ENCODE peak calls at places on chromosomes 7 and 10, in ten cellular contexts. One of them, this sample, is unnamed.

GRCh38 chr10:12340371-12340770 is 9.0 kb upstream of the CAMK1D start:
- DNase-seq in neuronal stem cell: no peak
- DNase-seq in colonic mucosa: no peak
- DNase-seq in CD8-positive, alpha-beta T cell: no peak
- DNase-seq in transverse colon: no peak
- DNase-seq in iPS DF 6.9: no peak
- DNase-seq in Peyer's patch: no peak
- DNase-seq in testis: no peak
- DNase-seq in aorta: no peak
- DNase-seq in ovary: no peak
- DNase-seq in this sample: no peak

GRCh38 chr7:86600506-86601290 is 43.0 kb upstream of the GRM3 start:
- DNase-seq in neuronal stem cell: no peak
- DNase-seq in Peyer's patch: no peak
- DNase-seq in testis: peak; percentile 51
- DNase-seq in CD8-positive, alpha-beta T cell: no peak
- DNase-seq in colonic mucosa: no peak
- DNase-seq in transverse colon: no peak
- DNase-seq in ovary: no peak
- DNase-seq in iPS DF 6.9: no peak
- DNase-seq in aorta: no peak
- DNase-seq in this sample: no peak

GRCh38 chr10:1536341-1536740 is 201.0 kb downstream of the ADARB2 start:
- DNase-seq in ovary: no peak
- DNase-seq in iPS DF 6.9: no peak
- DNase-seq in Peyer's patch: peak; percentile 11
- DNase-seq in testis: no peak
- DNase-seq in transverse colon: peak; percentile 1
- DNase-seq in neuronal stem cell: no peak
- DNase-seq in CD8-positive, alpha-beta T cell: no peak
- DNase-seq in aorta: no peak
- DNase-seq in colonic mucosa: no peak
- DNase-seq in this sample: no peak

GRCh38 chr7:130273081-130273699 is 6.5 kb downstream of the CPA2 start:
- DNase-seq in neuronal stem cell: peak; percentile 95
- DNase-seq in ovary: peak; percentile 47
- DNase-seq in CD8-positive, alpha-beta T cell: no peak
- DNase-seq in Peyer's patch: no peak
- DNase-seq in testis: peak; percentile 29
- DNase-seq in colonic mucosa: peak; percentile 23
- DNase-seq in transverse colon: no peak
- DNase-seq in iPS DF 6.9: peak; percentile 82
- DNase-seq in aorta: no peak
- DNase-seq in this sample: no peak

GRCh38 chr7:39608278-39608677 is 15.1 kb upstream of the RALA start:
- DNase-seq in transverse colon: no peak
- DNase-seq in neuronal stem cell: no peak
- DNase-seq in Peyer's patch: no peak
- DNase-seq in ovary: no peak
- DNase-seq in CD8-positive, alpha-beta T cell: no peak
- DNase-seq in colonic mucosa: no peak
- DNase-seq in iPS DF 6.9: no peak
- DNase-seq in aorta: no peak
- DNase-seq in testis: no peak
- DNase-seq in this sample: no peak

GRCh38 chr7:74496272-74496671 is 42.6 kb downstream of the GTF2IRD1 start:
- DNase-seq in CD8-positive, alpha-beta T cell: no peak
- DNase-seq in testis: no peak
- DNase-seq in Peyer's patch: no peak
- DNase-seq in neuronal stem cell: no peak
- DNase-seq in ovary: no peak
- DNase-seq in iPS DF 6.9: no peak
- DNase-seq in transverse colon: no peak
- DNase-seq in aorta: no peak
- DNase-seq in colonic mucosa: no peak
- DNase-seq in this sample: no peak

GRCh38 chr10:74640134-74640533 is 186.3 kb upstream of the KAT6B start:
- DNase-seq in testis: no peak
- DNase-seq in CD8-positive, alpha-beta T cell: no peak
- DNase-seq in neuronal stem cell: peak; percentile 17
- DNase-seq in transverse colon: no peak
- DNase-seq in Peyer's patch: no peak
- DNase-seq in ovary: no peak
- DNase-seq in colonic mucosa: no peak
- DNase-seq in iPS DF 6.9: peak; percentile 7
- DNase-seq in aorta: no peak
- DNase-seq in this sample: no peak

GRCh38 chr7:85185355-85186082 is 1.3 kb downstream of the SEMA3D start:
- DNase-seq in neuronal stem cell: peak; percentile 52
- DNase-seq in Peyer's patch: peak; percentile 62
- DNase-seq in aorta: peak; percentile 84
- DNase-seq in testis: peak; percentile 77
- DNase-seq in transverse colon: peak; percentile 9
- DNase-seq in ovary: peak; percentile 52
- DNase-seq in CD8-positive, alpha-beta T cell: no peak
- DNase-seq in iPS DF 6.9: no peak
- DNase-seq in colonic mucosa: peak; percentile 27
- DNase-seq in this sample: peak; percentile 36

GRCh38 chr7:132430863-132431822 is 145.1 kb downstream of the PLXNA4 start:
- DNase-seq in CD8-positive, alpha-beta T cell: peak; percentile 25
- DNase-seq in transverse colon: peak; percentile 72
- DNase-seq in ovary: no peak
- DNase-seq in neuronal stem cell: no peak
- DNase-seq in iPS DF 6.9: no peak
- DNase-seq in colonic mucosa: peak; percentile 84
- DNase-seq in aorta: peak; percentile 80
- DNase-seq in testis: no peak
- DNase-seq in Peyer's patch: peak; percentile 71
- DNase-seq in this sample: no peak
- H3K4me1 ChIP-seq in CD8-positive, alpha-beta T cell: peaks cover 86% of the 10 kb centered on the region
- H3K4me1 ChIP-seq in transverse colon: peaks cover 12% of the 10 kb centered on the region
- H3K4me1 ChIP-seq in ovary: peaks cover 2% of the 10 kb centered on the region
- H3K4me1 ChIP-seq in neuronal stem cell: no peaks in the 10 kb centered on the region
- H3K4me1 ChIP-seq in iPS DF 6.9: peaks cover 1% of the 10 kb centered on the region
- H3K4me1 ChIP-seq in colonic mucosa: peaks cover 9% of the 10 kb centered on the region
- H3K4me1 ChIP-seq in aorta: peaks cover 10% of the 10 kb centered on the region
- H3K4me1 ChIP-seq in testis: peaks cover 5% of the 10 kb centered on the region
- H3K4me1 ChIP-seq in Peyer's patch: peaks cover 25% of the 10 kb centered on the region
- H3K4me1 ChIP-seq in this sample: no peaks in the 10 kb centered on the region

GRCh38 chr10:14556285-14556956 is 218.3 kb downstream of the FAM107B start:
- DNase-seq in CD8-positive, alpha-beta T cell: no peak
- DNase-seq in aorta: no peak
- DNase-seq in iPS DF 6.9: no peak
- DNase-seq in colonic mucosa: no peak
- DNase-seq in neuronal stem cell: no peak
- DNase-seq in transverse colon: peak; percentile 56
- DNase-seq in ovary: no peak
- DNase-seq in testis: no peak
- DNase-seq in Peyer's patch: no peak
- DNase-seq in this sample: no peak

GRCh38 chr10:14553434-14553833 is 221.3 kb downstream of the FAM107B start:
- DNase-seq in neuronal stem cell: no peak
- DNase-seq in testis: no peak
- DNase-seq in iPS DF 6.9: no peak
- DNase-seq in transverse colon: no peak
- DNase-seq in ovary: no peak
- DNase-seq in aorta: no peak
- DNase-seq in colonic mucosa: no peak
- DNase-seq in Peyer's patch: no peak
- DNase-seq in CD8-positive, alpha-beta T cell: no peak
- DNase-seq in this sample: no peak

GRCh38 chr10:14555806-14556205 is 218.9 kb downstream of the FAM107B start:
- DNase-seq in Peyer's patch: no peak
- DNase-seq in CD8-positive, alpha-beta T cell: no peak
- DNase-seq in transverse colon: no peak
- DNase-seq in iPS DF 6.9: no peak
- DNase-seq in testis: no peak
- DNase-seq in neuronal stem cell: no peak
- DNase-seq in ovary: no peak
- DNase-seq in aorta: no peak
- DNase-seq in colonic mucosa: no peak
- DNase-seq in this sample: no peak

GRCh38 chr10:14554843-14555205 is 219.9 kb downstream of the FAM107B start:
- DNase-seq in aorta: no peak
- DNase-seq in ovary: no peak
- DNase-seq in Peyer's patch: no peak
- DNase-seq in iPS DF 6.9: no peak
- DNase-seq in neuronal stem cell: no peak
- DNase-seq in transverse colon: no peak
- DNase-seq in CD8-positive, alpha-beta T cell: no peak
- DNase-seq in colonic mucosa: no peak
- DNase-seq in testis: no peak
- DNase-seq in this sample: no peak

GRCh38 chr10:14554091-14554842 is 220.4 kb downstream of the FAM107B start:
- DNase-seq in transverse colon: peak; percentile 41
- DNase-seq in aorta: no peak
- DNase-seq in colonic mucosa: peak; percentile 50
- DNase-seq in iPS DF 6.9: no peak
- DNase-seq in Peyer's patch: peak; percentile 53
- DNase-seq in ovary: no peak
- DNase-seq in CD8-positive, alpha-beta T cell: no peak
- DNase-seq in testis: no peak
- DNase-seq in neuronal stem cell: no peak
- DNase-seq in this sample: no peak
- H3K27ac ChIP-seq in transverse colon: peak overlapping the region; percentile 72
- H3K27ac ChIP-seq in aorta: no peak overlapping the region
- H3K27ac ChIP-seq in colonic mucosa: peak overlapping the region; percentile 68
- H3K27ac ChIP-seq in iPS DF 6.9: no peak overlapping the region
- H3K27ac ChIP-seq in Peyer's patch: peak overlapping the region; percentile 38
- H3K27ac ChIP-seq in ovary: no peak overlapping the region
- H3K27ac ChIP-seq in CD8-positive, alpha-beta T cell: peak overlapping the region; percentile 19
- H3K27ac ChIP-seq in testis: no peak overlapping the region
- H3K27ac ChIP-seq in neuronal stem cell: no peak overlapping the region
- H3K27ac ChIP-seq in this sample: peak overlapping the region; percentile 84

DNA sequence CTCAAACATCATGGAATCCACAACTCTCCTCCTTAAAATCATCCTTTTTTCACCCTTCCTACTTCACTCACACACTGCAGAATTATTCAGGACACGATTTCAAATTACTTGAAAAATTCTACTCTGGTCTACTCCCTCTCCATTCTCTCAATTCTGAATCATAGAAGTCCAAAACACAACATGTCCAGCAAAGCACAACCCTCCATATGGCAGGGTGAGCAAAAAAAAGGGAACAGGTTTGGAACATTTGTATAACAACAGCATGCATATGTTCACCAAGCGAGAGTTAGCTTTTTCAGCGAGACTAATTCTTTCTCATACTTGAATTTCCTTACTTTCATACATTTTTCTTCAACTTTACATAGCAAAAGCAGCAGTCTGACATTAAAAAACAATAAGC is 73.4 kb downstream of the ABI1 start:
- DNase-seq in CD8-positive, alpha-beta T cell: no peak
- DNase-seq in Peyer's patch: no peak
- DNase-seq in transverse colon: no peak
- DNase-seq in colonic mucosa: no peak
- DNase-seq in ovary: no peak
- DNase-seq in testis: no peak
- DNase-seq in neuronal stem cell: no peak
- DNase-seq in iPS DF 6.9: no peak
- DNase-seq in aorta: no peak
- DNase-seq in this sample: no peak
- H3K4me3 ChIP-seq in CD8-positive, alpha-beta T cell: no peak overlapping the region
- H3K4me3 ChIP-seq in Peyer's patch: no peak overlapping the region
- H3K4me3 ChIP-seq in transverse colon: no peak overlapping the region
- H3K4me3 ChIP-seq in colonic mucosa: no peak overlapping the region
- H3K4me3 ChIP-seq in ovary: no peak overlapping the region
- H3K4me3 ChIP-seq in testis: no peak overlapping the region
- H3K4me3 ChIP-seq in neuronal stem cell: no peak overlapping the region
- H3K4me3 ChIP-seq in iPS DF 6.9: no peak overlapping the region
- H3K4me3 ChIP-seq in aorta: no peak overlapping the region
- H3K4me3 ChIP-seq in this sample: no peak overlapping the region

GRCh38 chr7:1587738-1588137 is 17.9 kb upstream of the PSMG3 start:
- DNase-seq in neuronal stem cell: no peak
- DNase-seq in CD8-positive, alpha-beta T cell: no peak
- DNase-seq in ovary: no peak
- DNase-seq in aorta: no peak
- DNase-seq in colonic mucosa: no peak
- DNase-seq in Peyer's patch: peak; percentile 27
- DNase-seq in testis: no peak
- DNase-seq in iPS DF 6.9: no peak
- DNase-seq in transverse colon: no peak
- DNase-seq in this sample: no peak

GRCh38 chr7:1585142-1585981 is 15.5 kb upstream of the PSMG3 start:
- DNase-seq in Peyer's patch: peak; percentile 27
- DNase-seq in transverse colon: no peak
- DNase-seq in iPS DF 6.9: no peak
- DNase-seq in neuronal stem cell: no peak
- DNase-seq in ovary: no peak
- DNase-seq in aorta: no peak
- DNase-seq in colonic mucosa: no peak
- DNase-seq in CD8-positive, alpha-beta T cell: no peak
- DNase-seq in testis: no peak
- DNase-seq in this sample: no peak

GRCh38 chr7:1584700-1585099 is 14.9 kb upstream of the PSMG3 start:
- DNase-seq in testis: no peak
- DNase-seq in CD8-positive, alpha-beta T cell: no peak
- DNase-seq in neuronal stem cell: no peak
- DNase-seq in transverse colon: no peak
- DNase-seq in aorta: no peak
- DNase-seq in Peyer's patch: no peak
- DNase-seq in iPS DF 6.9: no peak
- DNase-seq in colonic mucosa: no peak
- DNase-seq in ovary: no peak
- DNase-seq in this sample: no peak

GRCh38 chr7:1586827-1587705 is 17.2 kb upstream of the PSMG3 start:
- DNase-seq in Peyer's patch: peak; percentile 43
- DNase-seq in aorta: no peak
- DNase-seq in ovary: no peak
- DNase-seq in testis: no peak
- DNase-seq in neuronal stem cell: no peak
- DNase-seq in iPS DF 6.9: no peak
- DNase-seq in transverse colon: no peak
- DNase-seq in colonic mucosa: no peak
- DNase-seq in CD8-positive, alpha-beta T cell: no peak
- DNase-seq in this sample: no peak

GRCh38 chr7:1586126-1586826 is 16.4 kb upstream of the PSMG3 start:
- DNase-seq in testis: no peak
- DNase-seq in colonic mucosa: no peak
- DNase-seq in transverse colon: no peak
- DNase-seq in CD8-positive, alpha-beta T cell: no peak
- DNase-seq in neuronal stem cell: no peak
- DNase-seq in aorta: no peak
- DNase-seq in ovary: no peak
- DNase-seq in Peyer's patch: no peak
- DNase-seq in iPS DF 6.9: no peak
- DNase-seq in this sample: no peak
- H3K4me1 ChIP-seq in testis: no peaks in the 10 kb centered on the region
- H3K4me1 ChIP-seq in colonic mucosa: no peaks in the 10 kb centered on the region
- H3K4me1 ChIP-seq in transverse colon: no peaks in the 10 kb centered on the region
- H3K4me1 ChIP-seq in CD8-positive, alpha-beta T cell: peaks cover 3% of the 10 kb centered on the region
- H3K4me1 ChIP-seq in neuronal stem cell: no peaks in the 10 kb centered on the region
- H3K4me1 ChIP-seq in aorta: no peaks in the 10 kb centered on the region
- H3K4me1 ChIP-seq in ovary: no peaks in the 10 kb centered on the region
- H3K4me1 ChIP-seq in Peyer's patch: no peaks in the 10 kb centered on the region
- H3K4me1 ChIP-seq in iPS DF 6.9: no peaks in the 10 kb centered on the region
- H3K4me1 ChIP-seq in this sample: no peaks in the 10 kb centered on the region

GRCh38 chr7:28083998-28084985 is 96.3 kb downstream of the JAZF1 start:
- DNase-seq in ovary: no peak
- DNase-seq in CD8-positive, alpha-beta T cell: no peak
- DNase-seq in Peyer's patch: no peak
- DNase-seq in iPS DF 6.9: no peak
- DNase-seq in neuronal stem cell: no peak
- DNase-seq in testis: no peak
- DNase-seq in aorta: no peak
- DNase-seq in transverse colon: no peak
- DNase-seq in colonic mucosa: no peak
- DNase-seq in this sample: no peak
- H3K27ac ChIP-seq in ovary: no peak overlapping the region
- H3K27ac ChIP-seq in CD8-positive, alpha-beta T cell: no peak overlapping the region
- H3K27ac ChIP-seq in Peyer's patch: no peak overlapping the region
- H3K27ac ChIP-seq in iPS DF 6.9: no peak overlapping the region
- H3K27ac ChIP-seq in neuronal stem cell: no peak overlapping the region
- H3K27ac ChIP-seq in testis: peak overlapping the region; percentile 22
- H3K27ac ChIP-seq in aorta: no peak overlapping the region
- H3K27ac ChIP-seq in transverse colon: peak overlapping the region; percentile 67
- H3K27ac ChIP-seq in colonic mucosa: no peak overlapping the region
- H3K27ac ChIP-seq in this sample: no peak overlapping the region

This sample was measured in lung.